ENCODE peak calls at places on chromosomes 13 and 19, in five cellular contexts. I is GM23248; S is effector memory CD4-positive, alpha-beta T cell; H is ovary; V is uterus. Z is an unnamed sample. For H3K36me3 and H3K4me1, the result is how much of the 10 kb centered on the place peaks cover.

GRCh38 chr19:57512845-57513244 is 13.1 kb downstream of the ZNF773 start:
- DNase-seq in I (peak), S (no peak), H (no peak), V (no peak), Z (no peak)

GRCh38 chr13:36858285-36858684 is 39.3 kb downstream of the RFXAP start:
- DNase-seq in I (peak), S (no peak), H (no peak), V (no peak), Z (no peak)

GRCh38 chr19:43463381-43464088 is 1.9 kb downstream of the LYPD3 start:
- DNase-seq in I (peak), S (peak), H (peak), V (peak), Z (peak)

GRCh38 chr19:15421726-15422260 is 3.0 kb upstream of the AKAP8L start:
- DNase-seq in I (no peak), S (no peak), H (no peak), V (no peak), Z (peak)

GRCh38 chr19:5501907-5502306 is 46.7 kb downstream of the ZNRF4 start:
- DNase-seq in I (no peak), S (no peak), H (no peak), V (no peak), Z (no peak)

GRCh38 chr13:33740134-33740538 is 77.8 kb upstream of the RFC3 start:
- DNase-seq in I (peak), S (no peak), H (no peak), V (no peak), Z (no peak)

GRCh38 chr13:35489050-35489449 is 12.6 kb upstream of the MAB21L1 start:
- DNase-seq in I (no peak), S (no peak), H (no peak), V (no peak), Z (no peak)

GRCh38 chr13:102651392-102651791 is 43.5 kb downstream of the METTL21C start:
- DNase-seq in I (peak), S (no peak), H (no peak), V (no peak), Z (no peak)

GRCh38 chr19:4557971-4558941 is 1.2 kb downstream of the SEMA6B start:
- DNase-seq in I (peak), S (peak), H (no peak), V (peak), Z (no peak)

GRCh38 chr13:44756411-44756810 is 180.3 kb upstream of the TSC22D1 start:
- DNase-seq in I (no peak), S (no peak), H (no peak), V (no peak), Z (no peak)

GRCh38 chr13:98405107-98405571 is 171.8 kb downstream of the STK24 start:
- DNase-seq in I (peak), S (no peak), H (no peak), V (no peak), Z (peak)

DNA sequence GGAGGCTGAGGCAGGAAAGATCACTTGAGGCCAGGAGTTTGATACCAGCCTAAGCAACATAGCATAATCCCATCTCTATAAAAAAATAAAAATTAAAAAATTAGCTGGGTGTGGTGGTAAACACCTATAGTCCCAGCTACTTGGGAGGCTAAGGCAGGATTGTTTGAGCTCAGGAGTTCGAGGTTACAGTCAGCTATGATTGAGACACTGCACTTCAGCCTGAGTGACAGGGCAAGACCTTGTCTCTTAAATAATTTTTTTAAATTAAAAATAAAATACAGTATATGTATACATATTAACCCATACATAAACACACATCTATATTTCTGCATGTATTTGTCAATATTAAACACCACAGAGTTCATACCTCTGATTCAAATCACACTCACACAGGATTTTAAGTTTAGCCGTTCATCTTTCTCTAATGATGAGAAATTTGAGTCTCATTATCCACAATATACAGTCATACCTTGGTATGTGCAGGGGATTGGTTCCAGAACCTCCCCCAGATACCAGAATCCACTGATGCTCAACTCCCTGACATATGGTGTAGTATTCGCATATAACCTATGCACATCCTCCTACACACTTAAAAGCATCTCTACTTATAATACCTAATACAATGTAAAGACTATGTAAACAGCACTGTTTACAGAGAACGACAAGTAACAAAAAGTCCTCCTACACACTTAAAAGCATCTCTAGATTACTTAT is 44.7 kb downstream of the PSPC1 start:
- DNase-seq in I (peak), S (no peak), H (no peak), V (no peak), Z (no peak)
- H3K36me3 ChIP-seq in I (under half), S (under half), H (under half), V (under half), Z (under half)

DNA sequence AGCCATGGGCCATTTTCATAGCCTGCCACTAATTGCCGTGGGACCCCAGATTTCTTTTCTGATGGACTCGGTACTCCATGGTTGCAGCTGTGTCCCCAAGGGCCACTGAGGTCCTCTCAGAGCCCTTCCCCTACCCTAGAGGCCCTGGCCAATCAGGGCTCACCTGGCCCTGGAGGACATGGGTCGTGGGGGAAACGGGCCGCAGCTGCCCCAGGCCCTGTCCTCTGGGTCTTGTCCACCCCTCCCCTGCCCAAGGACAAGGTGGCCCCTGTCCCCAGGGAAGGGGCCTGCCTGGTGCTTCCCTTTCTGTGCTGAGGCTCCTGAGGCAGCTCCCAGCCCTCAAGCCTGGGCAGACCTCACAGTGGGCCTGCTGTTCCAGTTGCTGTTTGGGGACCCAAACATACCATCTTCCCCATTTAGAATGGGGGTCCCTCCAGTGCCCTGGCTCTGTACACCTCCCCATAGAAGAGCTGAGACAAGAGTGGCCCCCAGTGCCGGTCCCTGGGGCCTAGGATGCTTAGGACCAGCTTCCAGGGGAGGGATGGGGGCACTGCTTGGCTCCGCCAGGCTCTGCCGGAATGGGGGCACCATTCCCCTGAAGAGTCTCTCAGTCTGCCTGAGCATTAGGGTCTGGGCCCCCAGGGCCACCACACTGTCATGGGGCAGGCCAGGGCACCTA is 3.2 kb downstream of the RAB11B start:
- DNase-seq in I (no peak), S (no peak), H (no peak), V (no peak), Z (no peak)
- H3K27ac ChIP-seq in I (no peak), S (no peak), H (no peak), V (peak), Z (peak)

DNA sequence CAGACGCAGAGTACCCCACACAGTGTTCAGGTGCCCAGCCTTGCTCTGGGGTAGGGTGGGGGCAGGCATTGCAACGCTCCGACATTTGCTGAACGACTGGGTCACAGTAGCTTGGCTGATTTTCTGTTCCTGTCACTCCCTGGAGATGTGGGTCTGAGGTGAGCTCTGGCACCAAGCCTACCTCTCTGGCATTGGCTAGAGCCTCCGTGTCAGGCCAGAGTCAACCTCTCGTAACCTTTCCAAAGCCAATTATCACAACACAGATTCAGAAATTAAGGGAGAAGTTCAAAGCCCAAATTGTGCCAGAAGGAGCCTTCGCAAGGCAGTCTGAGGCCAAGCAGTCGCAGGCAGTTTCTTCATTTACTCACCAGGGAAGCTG is 117.2 kb downstream of the IRS2 start:
- DNase-seq in I (no peak), S (no peak), H (no peak), V (no peak), Z (no peak)
- H3K4me1 ChIP-seq in I (under half), S (under half), H (under half), V (under half), Z (under half)

GRCh38 chr13:83056269-83056668 is 826.0 kb downstream of the SLITRK1 start:
- DNase-seq in I (no peak), S (no peak), H (no peak), V (no peak), Z (no peak)
- H3K36me3 ChIP-seq in I (under half), S (under half), H (under half), V (under half), Z (under half)

DNA sequence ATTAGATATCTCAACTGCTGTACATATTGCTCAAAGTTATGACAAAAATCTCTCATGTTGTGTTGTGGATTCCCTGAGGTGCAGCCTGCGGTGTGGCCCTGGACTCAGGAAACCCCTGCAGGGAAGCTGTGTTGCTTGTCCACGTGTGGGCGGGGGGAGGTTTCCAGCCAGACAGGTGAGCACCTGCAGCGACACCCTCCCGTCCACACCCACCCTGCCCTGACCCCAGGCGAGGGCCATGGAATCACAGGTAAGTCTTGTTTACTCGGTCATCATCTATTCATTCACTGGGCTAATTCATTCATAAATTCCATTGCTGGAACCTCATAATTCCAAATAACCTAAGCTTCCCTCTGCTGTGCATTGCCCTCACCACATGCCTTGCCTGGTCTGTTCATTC is 14.1 kb downstream of the PLPP2 start:
- DNase-seq in I (no peak), S (no peak), H (no peak), V (no peak), Z (no peak)
- H3K27ac ChIP-seq in I (no peak), S (no peak), H (no peak), V (no peak), Z (no peak)

DNA sequence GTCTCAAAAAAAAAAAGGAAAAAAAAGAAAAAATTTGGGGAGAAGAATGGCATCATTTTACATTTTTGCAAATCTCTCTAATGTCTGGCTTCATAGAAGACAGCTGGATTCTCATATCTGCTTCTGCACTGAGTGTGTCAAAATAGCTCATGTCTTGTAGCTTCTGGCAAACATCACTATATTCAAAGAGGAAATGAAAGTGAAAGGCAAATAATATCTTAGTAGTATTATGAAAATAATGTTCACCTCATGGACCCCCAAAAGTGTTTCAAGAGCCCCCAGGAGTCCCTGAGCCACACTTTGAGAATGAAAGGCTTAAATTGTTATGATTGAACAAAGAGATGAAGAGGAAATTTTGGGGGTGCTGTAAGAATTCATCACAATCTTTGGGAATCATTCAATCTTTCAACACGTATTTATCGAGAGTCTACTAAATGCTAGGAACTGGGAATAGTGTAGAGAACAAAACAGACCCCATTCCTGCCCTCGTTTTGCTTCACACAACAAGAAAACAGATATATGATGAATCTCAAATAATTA is 1.2 kb upstream of the SLC6A16 start:
- DNase-seq in I (no peak), S (no peak), H (no peak), V (no peak), Z (no peak)
- H3K4me1 ChIP-seq in I (under half), S (under half), H (under half), V (under half), Z (under half)

DNA sequence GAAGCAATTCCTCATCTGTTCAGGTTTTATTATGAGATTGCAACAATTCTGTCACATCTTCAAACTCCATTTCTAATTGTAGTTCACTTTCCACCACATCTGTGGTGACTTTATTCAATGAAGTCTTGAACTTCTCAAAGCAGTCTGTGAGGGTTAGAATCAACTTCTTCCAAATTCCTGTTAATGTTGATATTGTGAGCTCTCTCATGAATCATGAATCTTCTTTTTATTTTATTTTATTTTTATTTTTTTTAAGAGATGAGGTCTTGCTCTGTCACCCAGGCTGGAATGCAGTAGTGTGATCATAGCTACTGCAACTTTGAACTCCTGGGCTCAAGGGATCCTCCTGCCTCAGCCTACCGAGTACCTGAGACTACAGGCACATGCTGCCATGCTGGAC is 19.6 kb downstream of the ARHGAP35 start:
- DNase-seq in I (peak), S (no peak), H (no peak), V (no peak), Z (no peak)
- H3K36me3 ChIP-seq in I (under half), S (under half), H (under half), V (under half), Z (under half)

GRCh38 chr19:19630062-19630414 is 2.0 kb upstream of the LPAR2 start:
- DNase-seq in I (no peak), S (no peak), H (no peak), V (no peak), Z (no peak)

GRCh38 chr19:19627442-19627715 is 641 bp downstream of the LPAR2 start:
- DNase-seq in I (no peak), S (no peak), H (no peak), V (no peak), Z (no peak)

GRCh38 chr19:19627716-19628498 is at the start of gene LPAR2:
- DNase-seq in I (peak), S (peak), H (peak), V (no peak), Z (peak)

GRCh38 chr19:19630426-19630825 is 2.4 kb upstream of the LPAR2 start:
- DNase-seq in I (no peak), S (no peak), H (no peak), V (no peak), Z (no peak)

DNA sequence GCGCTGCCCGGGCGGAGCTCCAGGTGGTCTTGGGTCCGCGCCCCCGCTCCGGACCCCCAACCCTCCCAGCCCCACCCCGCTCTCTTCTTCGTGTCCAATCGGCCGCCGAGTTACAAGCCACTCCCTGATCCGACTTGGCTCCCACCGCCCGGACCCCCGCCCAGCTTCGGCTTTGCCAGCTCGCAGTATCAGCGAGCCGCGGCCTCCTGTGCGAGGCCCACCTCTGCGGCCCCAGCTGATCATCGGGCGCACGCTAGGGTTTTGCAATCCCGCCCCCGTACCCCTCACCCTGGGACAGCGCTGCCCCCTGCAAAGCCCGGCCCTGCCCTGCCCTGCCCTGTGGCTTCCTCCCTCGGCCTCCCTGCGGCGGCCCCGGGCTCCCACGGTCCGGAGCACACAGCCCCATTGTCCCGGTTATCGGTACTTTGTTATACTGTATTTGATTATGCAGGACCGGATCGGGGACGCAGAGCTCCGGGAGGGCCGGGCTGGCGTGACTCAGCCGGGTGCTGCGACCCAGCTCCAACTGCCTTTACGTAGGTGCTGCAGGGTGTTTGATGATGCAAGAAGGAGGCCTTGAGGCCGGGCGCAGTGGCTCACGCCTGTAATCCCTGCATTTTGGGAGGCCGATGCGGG is 597 bp upstream of the LPAR2 start:
- DNase-seq in I (peak), S (peak), H (peak), V (no peak), Z (peak)
- H3K27ac ChIP-seq in I (no peak), S (peak), H (peak), V (no peak), Z (peak)